ENCODE peak calls at places on chromosomes 6 and 20, in ten cellular contexts. J, H, I, K, D, M, A, Y, B and O are unnamed samples.

GRCh38 chr6:66526061-66526460 is 819.0 kb upstream of the EYS start:
- DNase-seq in K (no peak), M (no peak), A (no peak), H (no peak), Y (no peak), I (no peak), D (no peak), B (no peak), J (no peak), O (no peak)

GRCh38 chr6:151679081-151679480 is 128.4 kb upstream of the ESR1 start:
- DNase-seq in D (no peak), B (peak; percentile 7), K (no peak), Y (no peak), H (no peak), I (no peak), M (peak; percentile 38), A (no peak), J (no peak), O (no peak)

GRCh38 chr6:132369526-132369925 is 31.7 kb downstream of the MOXD1 start:
- DNase-seq in H (no peak), K (no peak), B (peak; percentile 25), D (no peak), I (no peak), A (no peak), J (no peak), Y (no peak), M (peak; percentile 75), O (no peak)

GRCh38 chr20:62571667-62572344 is 70.5 kb upstream of the SLCO4A1 start:
- DNase-seq in Y (peak; percentile 73), H (no peak), A (peak; percentile 55), K (no peak), D (peak; percentile 8), J (no peak), B (peak; percentile 38), M (no peak), I (no peak), O (peak; percentile 77)

GRCh38 chr20:25525857-25526256 is 59.5 kb downstream of the NINL start:
- DNase-seq in J (no peak), D (peak; percentile 56), K (no peak), A (no peak), H (no peak), Y (no peak), B (peak; percentile 79), I (no peak), M (peak; percentile 95), O (no peak)

GRCh38 chr20:56579261-56579660 is 46.2 kb downstream of the FAM209B start:
- DNase-seq in D (no peak), B (no peak), M (no peak), Y (no peak), J (no peak), A (no peak), I (no peak), K (no peak), H (no peak), O (no peak)

GRCh38 chr20:38805502-38805957 is at the start of gene PPP1R16B:
- DNase-seq in J (peak; percentile 80), I (peak; percentile 63), M (peak; percentile 36), Y (peak; percentile 79), B (no peak), A (peak; percentile 82), D (no peak), H (peak; percentile 75), K (peak; percentile 71), O (peak; percentile 90)

GRCh38 chr6:11551053-11551452 is 13.5 kb downstream of the TMEM170B start:
- DNase-seq in B (no peak), Y (no peak), J (no peak), K (no peak), H (no peak), I (no peak), A (no peak), D (no peak), M (no peak), O (no peak)

GRCh38 chr20:35730583-35731468 is 11.2 kb downstream of the RBM39 start:
- DNase-seq in K (no peak), J (no peak), B (no peak), Y (no peak), M (no peak), H (no peak), A (no peak), I (no peak), D (no peak), O (no peak)

GRCh38 chr20:11267131-11267761 is 593.4 kb upstream of the JAG1 start:
- DNase-seq in J (no peak), A (no peak), B (peak; percentile 96), I (no peak), Y (peak; percentile 39), D (peak; percentile 95), K (no peak), M (peak; percentile 95), H (no peak), O (peak; percentile 25)

GRCh38 chr6:133834472-133835170 is 54.3 kb upstream of the TCF21 start:
- DNase-seq in M (no peak), K (no peak), I (no peak), Y (no peak), D (no peak), H (no peak), A (no peak), J (no peak), B (no peak), O (no peak)

GRCh38 chr6:51515052-51515402 is 572.4 kb downstream of the PKHD1 start:
- DNase-seq in J (no peak), D (no peak), M (no peak), A (no peak), H (no peak), K (no peak), Y (no peak), B (peak; percentile 22), I (no peak), O (no peak)

GRCh38 chr6:143694560-143694959 is 16.8 kb downstream of the PHACTR2 start:
- DNase-seq in A (no peak), I (no peak), H (no peak), M (no peak), K (no peak), Y (no peak), B (peak; percentile 61), D (no peak), J (no peak), O (no peak)

GRCh38 chr6:49336514-49337131 is 126.4 kb downstream of the MMUT start:
- DNase-seq in K (no peak), M (peak; percentile 96), A (no peak), I (no peak), Y (no peak), B (no peak), H (no peak), D (peak; percentile 57), J (no peak), O (peak; percentile 75)

GRCh38 chr6:169452117-169452868 is 198.6 kb upstream of the THBS2 start:
- DNase-seq in M (peak; percentile 96), H (no peak), J (no peak), K (no peak), D (peak; percentile 28), I (no peak), Y (no peak), A (no peak), B (no peak), O (no peak)

GRCh38 chr20:63094767-63095499 is 88.2 kb upstream of the BHLHE23 start:
- DNase-seq in D (no peak), J (no peak), Y (no peak), H (no peak), B (no peak), A (no peak), M (no peak), I (peak; percentile 30), K (peak; percentile 21), O (peak; percentile 3)

GRCh38 chr6:42745083-42745637 is 743 bp downstream of the TBCC start:
- DNase-seq in H (peak; percentile 60), K (peak; percentile 40), A (no peak), D (no peak), J (peak; percentile 32), B (no peak), Y (peak; percentile 27), I (no peak), M (peak; percentile 31), O (peak; percentile 23)

GRCh38 chr6:105207524-105208269 is 27.9 kb upstream of the POPDC3 start:
- DNase-seq in D (peak; percentile 44), H (no peak), J (no peak), M (peak; percentile 49), B (peak; percentile 74), Y (no peak), A (no peak), I (no peak), K (no peak), O (no peak)

GRCh38 chr20:50958733-50959542 is at the start of gene MOCS3:
- DNase-seq in H (no peak), B (peak; percentile 98), I (peak; percentile 84), Y (peak; percentile 82), M (peak; percentile 96), A (peak; percentile 77), J (peak; percentile 85), K (peak; percentile 71), D (peak; percentile 88), O (peak; percentile 86)

GRCh38 chr20:36880741-36881250 is 4.9 kb downstream of the TLDC2 start:
- DNase-seq in B (no peak), H (no peak), D (no peak), M (no peak), J (no peak), I (no peak), K (no peak), Y (no peak), A (no peak), O (no peak)

GRCh38 chr20:31849306-31849930 is 4.0 kb upstream of the FOXS1 start:
- DNase-seq in D (no peak), B (peak; percentile 4), I (no peak), Y (no peak), M (no peak), H (no peak), K (no peak), J (no peak), A (no peak), O (no peak)

GRCh38 chr6:41280658-41281057 is 5.8 kb downstream of the TREM1 start:
- DNase-seq in A (no peak), M (no peak), D (no peak), H (no peak), K (no peak), I (no peak), J (no peak), B (peak; percentile 14), Y (no peak), O (no peak)

GRCh38 chr20:49981218-49982071 is 1.3 kb upstream of the SNAI1 start:
- DNase-seq in H (no peak), I (no peak), B (no peak), K (no peak), J (no peak), Y (no peak), A (no peak), M (no peak), D (no peak), O (no peak)

GRCh38 chr6:22043284-22043962 is 253.4 kb downstream of the PRL start:
- DNase-seq in D (no peak), J (no peak), M (peak; percentile 36), K (no peak), H (no peak), Y (no peak), B (no peak), I (no peak), A (no peak), O (no peak)

GRCh38 chr6:43671801-43672690 is 15.5 kb downstream of the MRPS18A start:
- DNase-seq in Y (no peak), I (no peak), H (no peak), D (no peak), M (no peak), J (no peak), A (no peak), K (no peak), B (no peak), O (no peak)

GRCh38 chr6:38234141-38234540 is 405.6 kb downstream of the BTBD9 start:
- DNase-seq in H (no peak), I (no peak), K (no peak), D (no peak), A (peak; percentile 25), J (no peak), Y (no peak), B (no peak), M (no peak), O (no peak)

GRCh38 chr6:107205062-107205461 is 89.7 kb upstream of the BEND3 start:
- DNase-seq in A (no peak), D (no peak), I (no peak), Y (no peak), B (no peak), J (no peak), H (no peak), M (no peak), K (no peak), O (no peak)

GRCh38 chr20:51958636-51959542 is 156.6 kb upstream of the SALL4 start:
- DNase-seq in K (no peak), J (no peak), I (no peak), A (no peak), Y (no peak), B (no peak), D (no peak), M (peak; percentile 38), H (no peak), O (no peak)